ENCODE peak calls at places on chromosomes 1 and 21, in nine cellular contexts. One of them, this sample, is unnamed.

GRCh38 chr1:9455487-9456237 is 83.6 kb upstream of the SLC25A33 start:
- DNase-seq in stomach: peak; percentile 73
- DNase-seq in GM12891: peak; percentile 66
- DNase-seq in transverse colon: peak; percentile 72
- DNase-seq in vagina: no peak
- DNase-seq in SK-N-SH: peak; percentile 79
- DNase-seq in sigmoid colon: peak; percentile 85
- DNase-seq in HCT116: peak; percentile 24
- DNase-seq in breast epithelium: no peak
- DNase-seq in this sample: peak; percentile 76

GRCh38 chr1:32773018-32773763 is 44.0 kb downstream of the YARS1 start:
- DNase-seq in breast epithelium: peak; percentile 86
- DNase-seq in GM12891: peak; percentile 87
- DNase-seq in transverse colon: peak; percentile 89
- DNase-seq in SK-N-SH: peak; percentile 84
- DNase-seq in HCT116: peak; percentile 61
- DNase-seq in vagina: peak; percentile 88
- DNase-seq in stomach: peak; percentile 90
- DNase-seq in sigmoid colon: peak; percentile 92
- DNase-seq in this sample: peak; percentile 83

GRCh38 chr1:155093938-155094621 is 15.4 kb downstream of the EFNA3 start:
- DNase-seq in breast epithelium: no peak
- DNase-seq in vagina: no peak
- DNase-seq in GM12891: no peak
- DNase-seq in SK-N-SH: peak; percentile 77
- DNase-seq in HCT116: peak; percentile 35
- DNase-seq in stomach: no peak
- DNase-seq in sigmoid colon: peak; percentile 71
- DNase-seq in transverse colon: no peak
- DNase-seq in this sample: no peak

GRCh38 chr1:236509647-236510401 is 14.0 kb upstream of the LGALS8 start:
- DNase-seq in sigmoid colon: no peak
- DNase-seq in stomach: peak; percentile 37
- DNase-seq in HCT116: no peak
- DNase-seq in transverse colon: peak; percentile 25
- DNase-seq in SK-N-SH: no peak
- DNase-seq in breast epithelium: no peak
- DNase-seq in GM12891: no peak
- DNase-seq in vagina: no peak
- DNase-seq in this sample: no peak

GRCh38 chr1:202283991-202284390 is 57.7 kb downstream of the UBE2T start:
- DNase-seq in GM12891: no peak
- DNase-seq in sigmoid colon: no peak
- DNase-seq in breast epithelium: no peak
- DNase-seq in HCT116: no peak
- DNase-seq in transverse colon: no peak
- DNase-seq in SK-N-SH: no peak
- DNase-seq in vagina: no peak
- DNase-seq in stomach: no peak
- DNase-seq in this sample: no peak

GRCh38 chr1:1080122-1080753 is 6.1 kb upstream of the RNF223 start:
- DNase-seq in vagina: no peak
- DNase-seq in GM12891: peak; percentile 79
- DNase-seq in SK-N-SH: peak; percentile 94
- DNase-seq in stomach: peak; percentile 52
- DNase-seq in sigmoid colon: peak; percentile 75
- DNase-seq in breast epithelium: peak; percentile 69
- DNase-seq in HCT116: peak; percentile 42
- DNase-seq in transverse colon: peak; percentile 67
- DNase-seq in this sample: peak; percentile 71

GRCh38 chr1:54774820-54775498 is 10.6 kb upstream of the PARS2 start:
- DNase-seq in sigmoid colon: no peak
- DNase-seq in SK-N-SH: peak; percentile 80
- DNase-seq in HCT116: peak; percentile 62
- DNase-seq in breast epithelium: no peak
- DNase-seq in stomach: no peak
- DNase-seq in vagina: no peak
- DNase-seq in transverse colon: no peak
- DNase-seq in GM12891: no peak
- DNase-seq in this sample: no peak

GRCh38 chr1:62438163-62438562 is 1.3 kb downstream of the USP1 start:
- DNase-seq in breast epithelium: no peak
- DNase-seq in GM12891: no peak
- DNase-seq in vagina: no peak
- DNase-seq in sigmoid colon: no peak
- DNase-seq in stomach: no peak
- DNase-seq in HCT116: no peak
- DNase-seq in transverse colon: no peak
- DNase-seq in SK-N-SH: no peak
- DNase-seq in this sample: no peak

GRCh38 chr1:43912607-43913006 is 21.0 kb upstream of the ARTN start:
- DNase-seq in GM12891: no peak
- DNase-seq in transverse colon: peak; percentile 24
- DNase-seq in HCT116: no peak
- DNase-seq in vagina: no peak
- DNase-seq in sigmoid colon: peak; percentile 91
- DNase-seq in SK-N-SH: no peak
- DNase-seq in stomach: no peak
- DNase-seq in breast epithelium: peak; percentile 49
- DNase-seq in this sample: no peak

GRCh38 chr1:43908226-43908625 is 25.4 kb upstream of the ARTN start:
- DNase-seq in GM12891: no peak
- DNase-seq in sigmoid colon: no peak
- DNase-seq in vagina: no peak
- DNase-seq in HCT116: no peak
- DNase-seq in transverse colon: no peak
- DNase-seq in SK-N-SH: no peak
- DNase-seq in breast epithelium: peak; percentile 19
- DNase-seq in stomach: no peak
- DNase-seq in this sample: no peak

GRCh38 chr1:43913051-43913501 is 20.5 kb upstream of the ARTN start:
- DNase-seq in vagina: no peak
- DNase-seq in breast epithelium: no peak
- DNase-seq in GM12891: no peak
- DNase-seq in transverse colon: peak; percentile 69
- DNase-seq in stomach: no peak
- DNase-seq in sigmoid colon: no peak
- DNase-seq in SK-N-SH: peak; percentile 56
- DNase-seq in HCT116: no peak
- DNase-seq in this sample: no peak

GRCh38 chr1:43908858-43909257 is 24.7 kb upstream of the ARTN start:
- DNase-seq in HCT116: no peak
- DNase-seq in breast epithelium: no peak
- DNase-seq in sigmoid colon: peak; percentile 13
- DNase-seq in GM12891: no peak
- DNase-seq in stomach: no peak
- DNase-seq in transverse colon: no peak
- DNase-seq in SK-N-SH: no peak
- DNase-seq in vagina: no peak
- DNase-seq in this sample: no peak

DNA sequence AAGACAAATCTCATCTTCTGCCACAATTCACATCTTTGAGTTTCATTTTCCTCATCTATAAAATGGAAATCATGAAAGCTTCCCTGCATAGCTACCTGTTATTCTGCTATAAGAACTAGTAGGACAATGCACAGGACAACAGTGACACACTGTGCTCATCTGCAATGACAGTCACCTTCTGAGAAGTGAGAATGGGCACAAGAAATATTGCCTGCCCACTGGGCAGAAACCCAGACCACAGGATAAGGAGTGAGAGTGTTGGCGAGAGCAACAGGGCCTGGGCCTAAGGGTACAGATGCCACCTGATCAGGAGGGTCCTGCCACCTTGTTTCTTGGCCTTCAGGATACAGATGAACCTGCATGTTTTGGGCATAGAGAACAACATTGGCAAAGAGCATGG is 23.2 kb upstream of the ARTN start:
- DNase-seq in vagina: no peak
- DNase-seq in sigmoid colon: no peak
- DNase-seq in stomach: no peak
- DNase-seq in breast epithelium: peak; percentile 15
- DNase-seq in SK-N-SH: no peak
- DNase-seq in HCT116: no peak
- DNase-seq in GM12891: no peak
- DNase-seq in transverse colon: no peak
- DNase-seq in this sample: no peak
- TF ChIP-seq POLR2AphosphoS5 in vagina: no peak
- TF ChIP-seq POLR2AphosphoS5 in sigmoid colon: no peak
- TF ChIP-seq POLR2AphosphoS5 in stomach: no peak
- TF ChIP-seq POLR2AphosphoS5 in breast epithelium: no peak
- TF ChIP-seq POLR2AphosphoS5 in SK-N-SH: no peak
- TF ChIP-seq POLR2AphosphoS5 in HCT116: no peak
- TF ChIP-seq POLR2AphosphoS5 in GM12891: no peak
- TF ChIP-seq POLR2AphosphoS5 in transverse colon: no peak
- TF ChIP-seq POLR2AphosphoS5 in this sample: no peak

GRCh38 chr21:23488245-23488644 is 2119.0 kb downstream of the MRPL39 start:
- DNase-seq in sigmoid colon: no peak
- DNase-seq in stomach: no peak
- DNase-seq in GM12891: no peak
- DNase-seq in transverse colon: no peak
- DNase-seq in vagina: no peak
- DNase-seq in HCT116: no peak
- DNase-seq in SK-N-SH: no peak
- DNase-seq in breast epithelium: no peak
- DNase-seq in this sample: no peak
- TF ChIP-seq POLR2AphosphoS5 in sigmoid colon: no peak
- TF ChIP-seq POLR2AphosphoS5 in stomach: no peak
- TF ChIP-seq POLR2AphosphoS5 in GM12891: no peak
- TF ChIP-seq POLR2AphosphoS5 in transverse colon: no peak
- TF ChIP-seq POLR2AphosphoS5 in vagina: no peak
- TF ChIP-seq POLR2AphosphoS5 in HCT116: no peak
- TF ChIP-seq POLR2AphosphoS5 in SK-N-SH: no peak
- TF ChIP-seq POLR2AphosphoS5 in breast epithelium: no peak
- TF ChIP-seq POLR2AphosphoS5 in this sample: no peak

GRCh38 chr1:248840946-248841345 is 2.9 kb downstream of the ZNF672 start:
- DNase-seq in transverse colon: no peak
- DNase-seq in breast epithelium: no peak
- DNase-seq in GM12891: no peak
- DNase-seq in sigmoid colon: no peak
- DNase-seq in vagina: no peak
- DNase-seq in stomach: no peak
- DNase-seq in SK-N-SH: no peak
- DNase-seq in HCT116: no peak
- DNase-seq in this sample: no peak

GRCh38 chr1:248837045-248837793 is 805 bp upstream of the ZNF672 start:
- DNase-seq in GM12891: no peak
- DNase-seq in breast epithelium: no peak
- DNase-seq in stomach: peak; percentile 14
- DNase-seq in HCT116: no peak
- DNase-seq in vagina: no peak
- DNase-seq in sigmoid colon: no peak
- DNase-seq in SK-N-SH: no peak
- DNase-seq in transverse colon: peak; percentile 26
- DNase-seq in this sample: no peak

GRCh38 chr1:248837794-248838356 is at the start of gene ZNF672:
- DNase-seq in sigmoid colon: peak; percentile 100
- DNase-seq in transverse colon: peak; percentile 98
- DNase-seq in vagina: peak; percentile 99
- DNase-seq in stomach: peak; percentile 99
- DNase-seq in SK-N-SH: peak; percentile 98
- DNase-seq in HCT116: peak; percentile 92
- DNase-seq in GM12891: peak; percentile 92
- DNase-seq in breast epithelium: peak; percentile 97
- DNase-seq in this sample: peak; percentile 91

GRCh38 chr1:248838357-248839167 is 538 bp downstream of the ZNF672 start:
- DNase-seq in vagina: no peak
- DNase-seq in breast epithelium: peak; percentile 91
- DNase-seq in SK-N-SH: peak; percentile 85
- DNase-seq in GM12891: peak; percentile 77
- DNase-seq in sigmoid colon: peak; percentile 97
- DNase-seq in transverse colon: peak; percentile 92
- DNase-seq in HCT116: peak; percentile 85
- DNase-seq in stomach: peak; percentile 94
- DNase-seq in this sample: peak; percentile 72

GRCh38 chr1:248839168-248839555 is 1.1 kb downstream of the ZNF672 start:
- DNase-seq in vagina: no peak
- DNase-seq in transverse colon: no peak
- DNase-seq in GM12891: no peak
- DNase-seq in HCT116: no peak
- DNase-seq in stomach: no peak
- DNase-seq in breast epithelium: no peak
- DNase-seq in sigmoid colon: no peak
- DNase-seq in SK-N-SH: no peak
- DNase-seq in this sample: no peak
- TF ChIP-seq POLR2AphosphoS5 in vagina: no peak
- TF ChIP-seq POLR2AphosphoS5 in transverse colon: no peak
- TF ChIP-seq POLR2AphosphoS5 in GM12891: no peak
- TF ChIP-seq POLR2AphosphoS5 in HCT116: no peak
- TF ChIP-seq POLR2AphosphoS5 in stomach: no peak
- TF ChIP-seq POLR2AphosphoS5 in breast epithelium: no peak
- TF ChIP-seq POLR2AphosphoS5 in sigmoid colon: no peak
- TF ChIP-seq POLR2AphosphoS5 in SK-N-SH: no peak
- TF ChIP-seq POLR2AphosphoS5 in this sample: no peak

GRCh38 chr1:204460346-204460745 is 34.3 kb downstream of the PIK3C2B start:
- DNase-seq in breast epithelium: no peak
- DNase-seq in sigmoid colon: no peak
- DNase-seq in GM12891: no peak
- DNase-seq in transverse colon: no peak
- DNase-seq in stomach: no peak
- DNase-seq in HCT116: no peak
- DNase-seq in vagina: no peak
- DNase-seq in SK-N-SH: no peak
- DNase-seq in this sample: no peak

GRCh38 chr1:204459706-204460105 is 34.9 kb downstream of the PIK3C2B start:
- DNase-seq in breast epithelium: no peak
- DNase-seq in GM12891: no peak
- DNase-seq in vagina: no peak
- DNase-seq in transverse colon: no peak
- DNase-seq in HCT116: no peak
- DNase-seq in stomach: no peak
- DNase-seq in sigmoid colon: no peak
- DNase-seq in SK-N-SH: no peak
- DNase-seq in this sample: no peak

GRCh38 chr1:204462229-204462561 is 32.4 kb downstream of the PIK3C2B start:
- DNase-seq in GM12891: no peak
- DNase-seq in vagina: no peak
- DNase-seq in sigmoid colon: no peak
- DNase-seq in stomach: no peak
- DNase-seq in SK-N-SH: no peak
- DNase-seq in transverse colon: no peak
- DNase-seq in HCT116: no peak
- DNase-seq in breast epithelium: no peak
- DNase-seq in this sample: no peak

GRCh38 chr1:204463125-204464060 is 31.2 kb downstream of the PIK3C2B start:
- DNase-seq in GM12891: no peak
- DNase-seq in HCT116: no peak
- DNase-seq in transverse colon: no peak
- DNase-seq in breast epithelium: no peak
- DNase-seq in stomach: no peak
- DNase-seq in vagina: no peak
- DNase-seq in sigmoid colon: no peak
- DNase-seq in SK-N-SH: peak; percentile 49
- DNase-seq in this sample: no peak

DNA sequence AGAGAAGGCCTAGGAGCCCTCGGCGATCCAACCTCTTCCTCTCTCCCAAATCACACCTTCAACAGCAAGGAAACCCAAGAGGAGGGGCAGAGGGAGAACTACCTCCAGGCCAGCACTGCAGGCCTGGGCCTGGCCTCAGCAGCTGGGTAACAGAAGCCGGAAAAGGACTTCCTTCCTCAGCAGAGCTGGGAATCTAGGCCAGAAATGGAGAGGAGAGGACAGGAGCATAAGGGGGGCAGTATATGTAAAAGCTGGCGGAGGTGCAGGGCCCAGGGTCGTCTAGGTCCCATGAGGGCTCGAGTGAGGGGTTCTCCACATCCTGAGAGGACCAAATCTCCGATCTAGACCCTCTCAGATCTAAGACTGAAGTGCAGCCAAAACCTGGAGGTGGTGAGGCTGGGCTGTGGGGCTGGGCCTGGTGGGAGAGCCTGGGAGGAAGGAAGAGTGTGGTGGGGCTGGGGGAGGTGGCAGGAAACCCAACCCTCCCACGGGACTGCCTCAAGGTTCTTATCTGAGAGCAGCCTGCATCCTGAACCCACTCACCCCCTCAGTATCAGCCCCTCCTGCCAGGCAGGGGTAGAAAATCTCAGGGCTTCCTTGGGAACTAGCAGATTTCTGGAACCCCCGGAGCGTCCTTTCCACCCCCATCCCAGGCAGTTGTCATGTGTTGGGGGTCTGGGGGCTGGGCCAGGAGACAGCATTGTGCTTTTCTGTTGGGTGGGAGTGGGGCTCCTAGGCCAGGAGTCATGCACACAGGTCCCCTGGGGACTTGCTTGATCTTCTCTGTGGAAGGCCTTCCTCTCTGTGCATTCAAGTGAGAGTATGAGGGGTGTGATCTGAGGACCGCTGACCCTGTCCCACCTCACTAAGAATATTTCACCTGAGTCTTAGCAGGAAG is 33.0 kb downstream of the PIK3C2B start:
- DNase-seq in breast epithelium: no peak
- DNase-seq in HCT116: no peak
- DNase-seq in SK-N-SH: no peak
- DNase-seq in stomach: no peak
- DNase-seq in transverse colon: no peak
- DNase-seq in vagina: no peak
- DNase-seq in GM12891: no peak
- DNase-seq in sigmoid colon: no peak
- DNase-seq in this sample: no peak
- TF ChIP-seq POLR2AphosphoS5 in breast epithelium: no peak
- TF ChIP-seq POLR2AphosphoS5 in HCT116: no peak
- TF ChIP-seq POLR2AphosphoS5 in SK-N-SH: no peak
- TF ChIP-seq POLR2AphosphoS5 in stomach: no peak
- TF ChIP-seq POLR2AphosphoS5 in transverse colon: no peak
- TF ChIP-seq POLR2AphosphoS5 in vagina: no peak
- TF ChIP-seq POLR2AphosphoS5 in GM12891: no peak
- TF ChIP-seq POLR2AphosphoS5 in sigmoid colon: no peak
- TF ChIP-seq POLR2AphosphoS5 in this sample: peak; percentile 59

This sample was measured in GM12892.